ENCODE peak calls at places on chromosomes 3 and 15, in four cellular contexts. One of them, this sample, is unnamed.

GRCh38 chr3:78857494-78858111 is 910.2 kb downstream of the ROBO1 start:
- DNase-seq in amygdala: no peak
- DNase-seq in naive thymus-derived CD4-positive, alpha-beta T cell: no peak
- DNase-seq in NCI-H345: no peak
- DNase-seq in this sample: no peak

GRCh38 chr3:14980689-14981088 is 33.3 kb downstream of the NR2C2 start:
- DNase-seq in amygdala: no peak
- DNase-seq in naive thymus-derived CD4-positive, alpha-beta T cell: no peak
- DNase-seq in NCI-H345: no peak
- DNase-seq in this sample: no peak

GRCh38 chr3:52606373-52607085 is 70.1 kb downstream of the UQCC5 start:
- DNase-seq in amygdala: no peak
- DNase-seq in naive thymus-derived CD4-positive, alpha-beta T cell: no peak
- DNase-seq in NCI-H345: peak
- DNase-seq in this sample: no peak

GRCh38 chr15:65292938-65293518 is 2.8 kb upstream of the RNU5A-1 start:
- DNase-seq in amygdala: no peak
- DNase-seq in naive thymus-derived CD4-positive, alpha-beta T cell: no peak
- DNase-seq in NCI-H345: no peak
- DNase-seq in this sample: no peak

GRCh38 chr3:112167758-112168157 is 34.7 kb upstream of the GCSAM start:
- DNase-seq in amygdala: no peak
- DNase-seq in naive thymus-derived CD4-positive, alpha-beta T cell: no peak
- DNase-seq in NCI-H345: no peak
- DNase-seq in this sample: no peak

GRCh38 chr3:14532691-14533456 is 7.3 kb downstream of the GRIP2 start:
- DNase-seq in amygdala: no peak
- DNase-seq in naive thymus-derived CD4-positive, alpha-beta T cell: no peak
- DNase-seq in NCI-H345: peak
- DNase-seq in this sample: no peak

GRCh38 chr15:53072077-53072476 is 281.9 kb upstream of the ONECUT1 start:
- DNase-seq in amygdala: no peak
- DNase-seq in naive thymus-derived CD4-positive, alpha-beta T cell: no peak
- DNase-seq in NCI-H345: peak
- DNase-seq in this sample: no peak

GRCh38 chr3:47082519-47082918 is 81.4 kb downstream of the SETD2 start:
- DNase-seq in amygdala: no peak
- DNase-seq in naive thymus-derived CD4-positive, alpha-beta T cell: no peak
- DNase-seq in NCI-H345: no peak
- DNase-seq in this sample: no peak

GRCh38 chr3:123289336-123290106 is 87.8 kb downstream of the SEC22A start:
- DNase-seq in amygdala: no peak
- DNase-seq in naive thymus-derived CD4-positive, alpha-beta T cell: no peak
- DNase-seq in NCI-H345: no peak
- DNase-seq in this sample: peak

GRCh38 chr15:31255732-31256384 is 70.8 kb upstream of the KLF13 start:
- DNase-seq in amygdala: no peak
- DNase-seq in naive thymus-derived CD4-positive, alpha-beta T cell: no peak
- DNase-seq in NCI-H345: no peak
- DNase-seq in this sample: no peak

GRCh38 chr3:42502429-42503250 is at the start of gene VIPR1:
- DNase-seq in amygdala: peak
- DNase-seq in naive thymus-derived CD4-positive, alpha-beta T cell: peak
- DNase-seq in NCI-H345: peak
- DNase-seq in this sample: peak

GRCh38 chr3:171976526-171976925 is 62.9 kb upstream of the FNDC3B start:
- DNase-seq in amygdala: no peak
- DNase-seq in naive thymus-derived CD4-positive, alpha-beta T cell: no peak
- DNase-seq in NCI-H345: no peak
- DNase-seq in this sample: no peak

GRCh38 chr15:99909914-99910313 is 176.7 kb upstream of the LYSMD4 start:
- DNase-seq in amygdala: no peak
- DNase-seq in naive thymus-derived CD4-positive, alpha-beta T cell: no peak
- DNase-seq in NCI-H345: no peak
- DNase-seq in this sample: no peak

GRCh38 chr3:56469141-56469540 is 874 bp upstream of the ERC2 start:
- DNase-seq in amygdala: no peak
- DNase-seq in naive thymus-derived CD4-positive, alpha-beta T cell: no peak
- DNase-seq in NCI-H345: no peak
- DNase-seq in this sample: no peak

GRCh38 chr3:98784666-98785600 is 21.8 kb downstream of the ST3GAL6 start:
- DNase-seq in amygdala: no peak
- DNase-seq in naive thymus-derived CD4-positive, alpha-beta T cell: no peak
- DNase-seq in NCI-H345: no peak
- DNase-seq in this sample: no peak

GRCh38 chr3:143507735-143508580 is 340.3 kb downstream of the SLC9A9 start:
- DNase-seq in amygdala: no peak
- DNase-seq in naive thymus-derived CD4-positive, alpha-beta T cell: no peak
- DNase-seq in NCI-H345: no peak
- DNase-seq in this sample: no peak

GRCh38 chr15:76502678-76503077 is 166.1 kb downstream of the ISL2 start:
- DNase-seq in amygdala: no peak
- DNase-seq in naive thymus-derived CD4-positive, alpha-beta T cell: no peak
- DNase-seq in NCI-H345: no peak
- DNase-seq in this sample: no peak

GRCh38 chr15:35256141-35256540 is 171.0 kb upstream of the NANOGP8 start:
- DNase-seq in amygdala: no peak
- DNase-seq in naive thymus-derived CD4-positive, alpha-beta T cell: no peak
- DNase-seq in NCI-H345: no peak
- DNase-seq in this sample: no peak